ENCODE peak calls at places on chromosomes 12 and 14, in five cellular contexts. One of them, this sample, is unnamed.

GRCh38 chr12:22409071-22409951 is 74.8 kb upstream of the ST8SIA1 start:
- DNase-seq in IMR-90: no peak
- DNase-seq in H9: no peak
- DNase-seq in mesenchymal stem cell: no peak
- DNase-seq in H1: no peak
- DNase-seq in this sample: no peak

GRCh38 chr14:73723411-73723798 is 9.2 kb upstream of the PNMA1 start:
- DNase-seq in IMR-90: peak; percentile 42
- DNase-seq in H9: no peak
- DNase-seq in mesenchymal stem cell: peak; percentile 83
- DNase-seq in H1: no peak
- DNase-seq in this sample: no peak

GRCh38 chr12:39372929-39373328 is 70.0 kb downstream of the KIF21A start:
- DNase-seq in IMR-90: no peak
- DNase-seq in H9: no peak
- DNase-seq in mesenchymal stem cell: no peak
- DNase-seq in H1: no peak
- DNase-seq in this sample: no peak

GRCh38 chr12:116215021-116215420 is 62.5 kb downstream of the MED13L start:
- DNase-seq in IMR-90: no peak
- DNase-seq in H9: no peak
- DNase-seq in mesenchymal stem cell: no peak
- DNase-seq in H1: no peak
- DNase-seq in this sample: no peak

GRCh38 chr12:2960432-2960956 is 1.3 kb downstream of the TEAD4 start:
- DNase-seq in IMR-90: peak; percentile 67
- DNase-seq in H9: peak; percentile 48
- DNase-seq in mesenchymal stem cell: peak; percentile 72
- DNase-seq in H1: no peak
- DNase-seq in this sample: peak; percentile 20

GRCh38 chr12:132458441-132459225 is 31.3 kb upstream of the FBRSL1 start:
- DNase-seq in IMR-90: no peak
- DNase-seq in H9: no peak
- DNase-seq in mesenchymal stem cell: no peak
- DNase-seq in H1: no peak
- DNase-seq in this sample: no peak

GRCh38 chr14:20790439-20791116 is 9.5 kb downstream of the RNASE6 start:
- DNase-seq in IMR-90: no peak
- DNase-seq in H9: no peak
- DNase-seq in mesenchymal stem cell: no peak
- DNase-seq in H1: no peak
- DNase-seq in this sample: no peak

GRCh38 chr14:24398298-24398942 is 383 bp upstream of the NYNRIN start:
- DNase-seq in IMR-90: no peak
- DNase-seq in H9: peak; percentile 70
- DNase-seq in mesenchymal stem cell: no peak
- DNase-seq in H1: no peak
- DNase-seq in this sample: peak; percentile 42

GRCh38 chr14:66069830-66070541 is 416.2 kb upstream of the CCDC196 start:
- DNase-seq in IMR-90: no peak
- DNase-seq in H9: no peak
- DNase-seq in mesenchymal stem cell: no peak
- DNase-seq in H1: no peak
- DNase-seq in this sample: no peak

GRCh38 chr12:108955225-108955835 is 65.5 kb downstream of the SVOP start:
- DNase-seq in IMR-90: no peak
- DNase-seq in H9: no peak
- DNase-seq in mesenchymal stem cell: peak; percentile 37
- DNase-seq in H1: no peak
- DNase-seq in this sample: no peak

GRCh38 chr14:31128601-31129526 is 78.7 kb downstream of the HECTD1 start:
- DNase-seq in IMR-90: no peak
- DNase-seq in H9: no peak
- DNase-seq in mesenchymal stem cell: no peak
- DNase-seq in H1: no peak
- DNase-seq in this sample: no peak

GRCh38 chr12:8078400-8078799 is 3.7 kb upstream of the NECAP1 start:
- DNase-seq in IMR-90: peak; percentile 87
- DNase-seq in H9: peak; percentile 62
- DNase-seq in mesenchymal stem cell: peak; percentile 78
- DNase-seq in H1: no peak
- DNase-seq in this sample: peak; percentile 18

GRCh38 chr14:93081875-93082570 is 33.7 kb downstream of the ITPK1 start:
- DNase-seq in IMR-90: no peak
- DNase-seq in H9: no peak
- DNase-seq in mesenchymal stem cell: no peak
- DNase-seq in H1: no peak
- DNase-seq in this sample: no peak

GRCh38 chr14:20477211-20477876 is 8.1 kb downstream of the PNP start:
- DNase-seq in IMR-90: peak; percentile 73
- DNase-seq in H9: no peak
- DNase-seq in mesenchymal stem cell: peak; percentile 76
- DNase-seq in H1: no peak
- DNase-seq in this sample: no peak

GRCh38 chr12:21666722-21667121 is 9.1 kb upstream of the LDHB start:
- DNase-seq in IMR-90: no peak
- DNase-seq in H9: no peak
- DNase-seq in mesenchymal stem cell: peak; percentile 26
- DNase-seq in H1: no peak
- DNase-seq in this sample: no peak

GRCh38 chr14:77400216-77400615 is 23.0 kb downstream of the SAMD15 start:
- DNase-seq in IMR-90: no peak
- DNase-seq in H9: no peak
- DNase-seq in mesenchymal stem cell: no peak
- DNase-seq in H1: no peak
- DNase-seq in this sample: no peak

GRCh38 chr12:118337194-118337838 is 35.4 kb downstream of the TAOK3 start:
- DNase-seq in IMR-90: peak; percentile 81
- DNase-seq in H9: no peak
- DNase-seq in mesenchymal stem cell: peak; percentile 65
- DNase-seq in H1: no peak
- DNase-seq in this sample: no peak

DNA sequence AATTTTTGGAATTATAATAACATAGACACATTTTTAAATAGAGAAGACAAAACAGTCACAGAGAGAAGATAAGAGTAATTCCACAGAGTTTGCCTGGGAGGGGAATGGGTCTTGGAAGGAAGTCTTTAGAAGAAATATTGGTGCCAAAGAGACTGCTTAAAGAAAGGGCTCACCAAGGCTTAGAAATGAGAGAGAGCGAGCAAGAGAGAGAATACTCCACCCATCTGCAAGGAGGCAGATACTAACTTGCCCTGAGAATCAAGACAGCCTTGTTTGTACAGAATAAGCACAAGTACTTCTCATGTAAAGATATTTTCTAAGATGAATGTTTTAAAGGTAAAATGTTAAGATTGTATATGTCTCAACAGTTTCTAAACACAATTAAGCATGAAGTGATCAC is 165.5 kb downstream of the SLC38A4 start:
- DNase-seq in IMR-90: peak; percentile 30
- DNase-seq in H9: no peak
- DNase-seq in mesenchymal stem cell: peak; percentile 43
- DNase-seq in H1: no peak
- DNase-seq in this sample: no peak
- H2BK15ac ChIP-seq in IMR-90: peak overlapping the region; percentile 90
- H2BK15ac ChIP-seq in H9: no peak overlapping the region
- H2BK15ac ChIP-seq in mesenchymal stem cell: no peak overlapping the region
- H2BK15ac ChIP-seq in H1: no peak overlapping the region
- H2BK15ac ChIP-seq in this sample: no peak overlapping the region

DNA sequence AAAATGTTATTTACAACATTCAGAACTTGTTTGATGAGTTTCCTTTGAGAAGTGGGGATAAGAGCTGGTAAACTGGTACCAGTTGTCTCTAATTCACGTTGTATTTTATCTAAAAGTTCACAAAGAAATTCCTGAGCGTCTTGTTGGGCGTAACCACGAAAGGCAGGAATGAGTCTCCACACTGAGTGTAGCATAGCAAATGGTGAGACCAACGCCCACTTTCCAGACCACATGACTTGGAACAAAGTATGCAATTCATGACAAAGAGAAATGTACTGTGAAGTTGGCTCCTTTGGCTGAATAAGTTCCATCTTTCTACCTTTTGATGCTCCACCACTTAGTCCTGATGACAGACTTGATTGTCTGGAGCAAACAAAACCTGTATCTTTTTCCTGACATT is 18.4 kb downstream of the USP44 start:
- DNase-seq in IMR-90: peak; percentile 53
- DNase-seq in H9: no peak
- DNase-seq in mesenchymal stem cell: no peak
- DNase-seq in H1: no peak
- DNase-seq in this sample: no peak
- H3K79me1 ChIP-seq in IMR-90: peaks cover 31% of the 10 kb centered on the region
- H3K79me1 ChIP-seq in H9: peaks cover 13% of the 10 kb centered on the region
- H3K79me1 ChIP-seq in mesenchymal stem cell: no peaks in the 10 kb centered on the region
- H3K79me1 ChIP-seq in H1: no peaks in the 10 kb centered on the region
- H3K79me1 ChIP-seq in this sample: peaks cover 9% of the 10 kb centered on the region

GRCh38 chr12:106455100-106455499 is 97.6 kb downstream of the POLR3B start:
- DNase-seq in IMR-90: no peak
- DNase-seq in H9: no peak
- DNase-seq in mesenchymal stem cell: no peak
- DNase-seq in H1: no peak
- DNase-seq in this sample: no peak
- H2AFZ ChIP-seq in IMR-90: no peak overlapping the region
- H2AFZ ChIP-seq in H9: no peak overlapping the region
- H2AFZ ChIP-seq in mesenchymal stem cell: no peak overlapping the region
- H2AFZ ChIP-seq in H1: no peak overlapping the region
- H2AFZ ChIP-seq in this sample: peak overlapping the region; percentile 25

DNA sequence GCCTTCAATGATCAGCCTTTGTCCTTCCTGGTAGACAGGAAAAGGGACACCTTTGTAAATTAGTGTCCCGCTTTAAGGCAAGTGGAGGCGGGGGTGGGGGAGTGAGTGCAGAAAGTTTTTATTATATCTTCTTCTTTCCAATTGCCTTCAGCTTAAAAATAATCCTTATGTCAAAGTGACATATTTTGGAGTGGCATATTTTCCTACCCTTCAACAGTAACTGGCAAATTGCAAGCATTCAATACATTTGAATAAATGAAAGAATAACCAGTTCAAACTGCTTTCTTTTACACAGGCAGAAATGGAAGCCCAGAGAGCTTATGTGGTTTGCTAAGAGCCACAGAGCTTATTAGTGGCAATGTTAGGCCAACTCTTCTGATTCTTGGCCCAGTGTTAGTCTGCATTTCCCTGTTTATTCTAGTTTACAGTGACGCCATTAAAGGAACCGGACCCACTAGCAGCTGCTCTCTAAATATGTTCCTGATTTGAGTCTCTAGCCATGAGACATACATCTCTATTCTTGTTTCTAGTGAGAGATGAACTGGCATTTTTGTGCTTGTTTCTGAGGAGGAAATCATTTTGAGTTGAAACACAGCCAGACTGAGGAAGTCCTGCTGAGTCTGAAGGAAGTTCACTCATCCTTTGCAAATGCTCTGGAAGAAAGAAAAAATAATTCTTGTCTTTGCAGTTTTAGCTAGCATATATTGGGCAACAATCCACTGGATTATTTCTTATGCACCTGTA is 468.7 kb downstream of the NOVA1 start:
- DNase-seq in IMR-90: no peak
- DNase-seq in H9: no peak
- DNase-seq in mesenchymal stem cell: no peak
- DNase-seq in H1: no peak
- DNase-seq in this sample: no peak
- H2BK15ac ChIP-seq in IMR-90: no peak overlapping the region
- H2BK15ac ChIP-seq in H9: no peak overlapping the region
- H2BK15ac ChIP-seq in mesenchymal stem cell: no peak overlapping the region
- H2BK15ac ChIP-seq in H1: no peak overlapping the region
- H2BK15ac ChIP-seq in this sample: no peak overlapping the region

GRCh38 chr12:114684870-114685273 is 897 bp upstream of the TBX3 start:
- DNase-seq in IMR-90: no peak
- DNase-seq in H9: no peak
- DNase-seq in mesenchymal stem cell: no peak
- DNase-seq in H1: no peak
- DNase-seq in this sample: no peak

GRCh38 chr12:114687269-114687605 is 3.3 kb upstream of the TBX3 start:
- DNase-seq in IMR-90: no peak
- DNase-seq in H9: no peak
- DNase-seq in mesenchymal stem cell: no peak
- DNase-seq in H1: no peak
- DNase-seq in this sample: no peak

GRCh38 chr12:114685320-114685781 is 1.4 kb upstream of the TBX3 start:
- DNase-seq in IMR-90: no peak
- DNase-seq in H9: peak; percentile 50
- DNase-seq in mesenchymal stem cell: no peak
- DNase-seq in H1: no peak
- DNase-seq in this sample: no peak

GRCh38 chr12:114686421-114687268 is 2.7 kb upstream of the TBX3 start:
- DNase-seq in IMR-90: no peak
- DNase-seq in H9: peak; percentile 52
- DNase-seq in mesenchymal stem cell: no peak
- DNase-seq in H1: no peak
- DNase-seq in this sample: no peak

DNA sequence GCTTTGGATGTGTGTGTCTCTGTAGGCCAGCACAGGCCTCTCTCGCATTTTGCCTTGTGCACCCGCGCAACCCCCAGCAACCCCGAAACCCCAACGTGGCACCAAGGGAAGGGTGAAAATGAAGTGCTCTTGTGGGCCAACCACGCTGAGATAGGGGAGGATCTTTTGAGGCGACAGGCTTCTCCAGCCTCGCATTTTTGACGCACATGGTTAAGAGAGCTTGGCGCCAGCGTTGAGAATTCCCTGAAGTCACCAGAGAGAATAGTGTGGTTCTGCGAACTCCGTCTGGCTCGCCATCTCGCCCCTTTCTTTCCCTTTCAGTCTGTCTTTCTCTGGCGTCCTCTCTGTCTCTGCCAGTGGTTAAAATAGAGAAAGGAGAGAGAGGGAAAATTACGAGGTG is 1.9 kb upstream of the TBX3 start:
- DNase-seq in IMR-90: peak; percentile 71
- DNase-seq in H9: peak; percentile 53
- DNase-seq in mesenchymal stem cell: no peak
- DNase-seq in H1: no peak
- DNase-seq in this sample: no peak
- H3K79me1 ChIP-seq in IMR-90: peaks cover 45% of the 10 kb centered on the region
- H3K79me1 ChIP-seq in H9: no peaks in the 10 kb centered on the region
- H3K79me1 ChIP-seq in mesenchymal stem cell: no peaks in the 10 kb centered on the region
- H3K79me1 ChIP-seq in H1: no peaks in the 10 kb centered on the region
- H3K79me1 ChIP-seq in this sample: no peaks in the 10 kb centered on the region

This sample was measured in neuronal stem cell.